ENCODE peak calls at places on chromosomes 16 and 17, in four cellular contexts. B is RCC 7860, K is AG09319, X is Peyer's patch. O is an unnamed sample.

GRCh38 chr16:85534536-85535351 is 78.4 kb upstream of the GSE1 start:
- DNase-seq in B (no peak), K (no peak), X (no peak), O (no peak)

GRCh38 chr17:18156976-18157280 is 26.7 kb upstream of the ALKBH5 start:
- DNase-seq in B (no peak), K (no peak), X (no peak), O (no peak)

GRCh38 chr16:75948441-75948840 is 222.2 kb upstream of the CPHXL start:
- DNase-seq in B (no peak), K (no peak), X (no peak), O (no peak)

GRCh38 chr16:30747331-30747730 is 894 bp upstream of the PHKG2 start:
- DNase-seq in B (peak), K (no peak), X (no peak), O (peak)

GRCh38 chr17:73713136-73713535 is 68.9 kb upstream of the SDK2 start:
- DNase-seq in B (no peak), K (no peak), X (no peak), O (no peak)

GRCh38 chr17:63464691-63465090 is 12.2 kb upstream of the ACE start:
- DNase-seq in B (no peak), K (no peak), X (no peak), O (no peak)

GRCh38 chr16:55944377-55944802 is 69.2 kb upstream of the CES5A start:
- DNase-seq in B (no peak), K (peak), X (peak), O (peak)

GRCh38 chr17:77319211-77320031 is 178.7 kb downstream of the SEC14L1 start:
- DNase-seq in B (peak), K (peak), X (peak), O (peak)

GRCh38 chr17:83064021-83064731 is 15.2 kb upstream of the METRNL start:
- DNase-seq in B (no peak), K (no peak), X (no peak), O (no peak)

GRCh38 chr17:29581583-29582253 is 7.7 kb downstream of the GIT1 start:
- DNase-seq in B (no peak), K (no peak), X (no peak), O (no peak)

GRCh38 chr17:44920565-44920940 is 5.3 kb upstream of the GFAP start:
- DNase-seq in B (no peak), K (no peak), X (peak), O (no peak)